ENCODE peak calls at places on chromosomes 4 and X, in eight cellular contexts. One of them, this sample, is unnamed.

GRCh38 chr4:47465008-47465407 is 1.5 kb upstream of the COMMD8 start:
- DNase-seq in CD8-positive, alpha-beta T cell: no peak
- DNase-seq in fibroblast of lung: no peak
- DNase-seq in osteoblast: no peak
- DNase-seq in ovary: no peak
- DNase-seq in psoas muscle: no peak
- DNase-seq in astrocyte: no peak
- DNase-seq in breast epithelium: no peak
- DNase-seq in this sample: no peak

GRCh38 chr4:137363496-137363895 is 168.8 kb downstream of the PCDH18 start:
- DNase-seq in fibroblast of lung: no peak
- DNase-seq in astrocyte: no peak
- DNase-seq in psoas muscle: no peak
- DNase-seq in osteoblast: no peak
- DNase-seq in CD8-positive, alpha-beta T cell: no peak
- DNase-seq in breast epithelium: no peak
- DNase-seq in ovary: no peak
- DNase-seq in this sample: no peak

GRCh38 chr4:41750158-41750623 is 1.7 kb upstream of the PHOX2B start:
- DNase-seq in CD8-positive, alpha-beta T cell: no peak
- DNase-seq in ovary: no peak
- DNase-seq in osteoblast: peak; percentile 48
- DNase-seq in breast epithelium: no peak
- DNase-seq in psoas muscle: no peak
- DNase-seq in astrocyte: no peak
- DNase-seq in fibroblast of lung: no peak
- DNase-seq in this sample: no peak

GRCh38 chrX:3362956-3363355 is 16.5 kb upstream of the MXRA5 start:
- DNase-seq in astrocyte: no peak
- DNase-seq in osteoblast: no peak
- DNase-seq in breast epithelium: peak; percentile 45
- DNase-seq in CD8-positive, alpha-beta T cell: no peak
- DNase-seq in ovary: no peak
- DNase-seq in fibroblast of lung: no peak
- DNase-seq in psoas muscle: no peak
- DNase-seq in this sample: no peak

GRCh38 chr4:57410331-57411052 is 300.3 kb upstream of the IGFBP7 start:
- DNase-seq in ovary: no peak
- DNase-seq in CD8-positive, alpha-beta T cell: no peak
- DNase-seq in breast epithelium: no peak
- DNase-seq in osteoblast: no peak
- DNase-seq in psoas muscle: no peak
- DNase-seq in fibroblast of lung: peak; percentile 18
- DNase-seq in astrocyte: no peak
- DNase-seq in this sample: no peak

GRCh38 chrX:54087661-54088060 is 43.4 kb upstream of the PHF8 start:
- DNase-seq in osteoblast: no peak
- DNase-seq in psoas muscle: no peak
- DNase-seq in breast epithelium: no peak
- DNase-seq in astrocyte: no peak
- DNase-seq in fibroblast of lung: no peak
- DNase-seq in CD8-positive, alpha-beta T cell: no peak
- DNase-seq in ovary: no peak
- DNase-seq in this sample: no peak

GRCh38 chr4:145315828-145316227 is 135.4 kb upstream of the OTUD4 start:
- DNase-seq in astrocyte: peak; percentile 68
- DNase-seq in fibroblast of lung: peak; percentile 73
- DNase-seq in ovary: no peak
- DNase-seq in breast epithelium: no peak
- DNase-seq in psoas muscle: no peak
- DNase-seq in CD8-positive, alpha-beta T cell: no peak
- DNase-seq in osteoblast: no peak
- DNase-seq in this sample: no peak

GRCh38 chr4:4422856-4423485 is 36.1 kb downstream of the NSG1 start:
- DNase-seq in astrocyte: no peak
- DNase-seq in CD8-positive, alpha-beta T cell: peak; percentile 35
- DNase-seq in ovary: no peak
- DNase-seq in psoas muscle: no peak
- DNase-seq in fibroblast of lung: no peak
- DNase-seq in osteoblast: no peak
- DNase-seq in breast epithelium: no peak
- DNase-seq in this sample: no peak

GRCh38 chrX:84340981-84341380 is 153.0 kb upstream of the RPS6KA6 start:
- DNase-seq in ovary: no peak
- DNase-seq in astrocyte: peak; percentile 53
- DNase-seq in psoas muscle: no peak
- DNase-seq in fibroblast of lung: peak; percentile 61
- DNase-seq in osteoblast: peak; percentile 47
- DNase-seq in breast epithelium: no peak
- DNase-seq in CD8-positive, alpha-beta T cell: no peak
- DNase-seq in this sample: no peak

GRCh38 chr4:76856183-76856969 is 41.6 kb downstream of the SOWAHB start:
- DNase-seq in psoas muscle: no peak
- DNase-seq in CD8-positive, alpha-beta T cell: no peak
- DNase-seq in breast epithelium: no peak
- DNase-seq in astrocyte: peak; percentile 62
- DNase-seq in ovary: no peak
- DNase-seq in fibroblast of lung: peak; percentile 71
- DNase-seq in osteoblast: peak; percentile 18
- DNase-seq in this sample: no peak

GRCh38 chrX:20143539-20143938 is 1.9 kb upstream of the EIF1AX start:
- DNase-seq in osteoblast: no peak
- DNase-seq in psoas muscle: no peak
- DNase-seq in CD8-positive, alpha-beta T cell: no peak
- DNase-seq in ovary: no peak
- DNase-seq in fibroblast of lung: no peak
- DNase-seq in astrocyte: no peak
- DNase-seq in breast epithelium: no peak
- DNase-seq in this sample: no peak

GRCh38 chrX:119758682-119759332 is 419 bp downstream of the SOWAHD start:
- DNase-seq in fibroblast of lung: no peak
- DNase-seq in astrocyte: no peak
- DNase-seq in ovary: peak; percentile 24
- DNase-seq in CD8-positive, alpha-beta T cell: peak; percentile 55
- DNase-seq in psoas muscle: peak; percentile 17
- DNase-seq in osteoblast: peak; percentile 67
- DNase-seq in breast epithelium: no peak
- DNase-seq in this sample: peak; percentile 36

GRCh38 chrX:95076449-95076848 is 1402.4 kb downstream of the FAM133A start:
- DNase-seq in CD8-positive, alpha-beta T cell: no peak
- DNase-seq in psoas muscle: no peak
- DNase-seq in breast epithelium: no peak
- DNase-seq in astrocyte: no peak
- DNase-seq in osteoblast: no peak
- DNase-seq in fibroblast of lung: peak; percentile 37
- DNase-seq in ovary: no peak
- DNase-seq in this sample: no peak

GRCh38 chr4:152640058-152640921 is 39.5 kb downstream of the TMEM154 start:
- DNase-seq in ovary: no peak
- DNase-seq in osteoblast: peak; percentile 60
- DNase-seq in fibroblast of lung: no peak
- DNase-seq in psoas muscle: no peak
- DNase-seq in CD8-positive, alpha-beta T cell: no peak
- DNase-seq in astrocyte: no peak
- DNase-seq in breast epithelium: no peak
- DNase-seq in this sample: no peak

GRCh38 chr4:37471971-37472370 is 214.2 kb downstream of the RELL1 start:
- DNase-seq in osteoblast: no peak
- DNase-seq in CD8-positive, alpha-beta T cell: no peak
- DNase-seq in breast epithelium: peak; percentile 53
- DNase-seq in fibroblast of lung: no peak
- DNase-seq in astrocyte: no peak
- DNase-seq in psoas muscle: no peak
- DNase-seq in ovary: no peak
- DNase-seq in this sample: no peak

GRCh38 chr4:128516568-128516967 is 229.0 kb upstream of the PGRMC2 start:
- DNase-seq in ovary: no peak
- DNase-seq in breast epithelium: no peak
- DNase-seq in psoas muscle: no peak
- DNase-seq in fibroblast of lung: peak; percentile 72
- DNase-seq in astrocyte: peak; percentile 71
- DNase-seq in osteoblast: no peak
- DNase-seq in CD8-positive, alpha-beta T cell: no peak
- DNase-seq in this sample: no peak

GRCh38 chr4:86092684-86093083 is 267.2 kb downstream of the MAPK10 start:
- DNase-seq in astrocyte: peak; percentile 84
- DNase-seq in fibroblast of lung: peak; percentile 87
- DNase-seq in breast epithelium: no peak
- DNase-seq in CD8-positive, alpha-beta T cell: no peak
- DNase-seq in ovary: no peak
- DNase-seq in psoas muscle: no peak
- DNase-seq in osteoblast: peak; percentile 46
- DNase-seq in this sample: no peak

GRCh38 chr4:182862921-182863320 is 54.3 kb downstream of the DCTD start:
- DNase-seq in breast epithelium: no peak
- DNase-seq in fibroblast of lung: no peak
- DNase-seq in osteoblast: no peak
- DNase-seq in astrocyte: no peak
- DNase-seq in psoas muscle: no peak
- DNase-seq in CD8-positive, alpha-beta T cell: no peak
- DNase-seq in ovary: no peak
- DNase-seq in this sample: no peak

GRCh38 chr4:164731827-164732474 is 22.0 kb upstream of the SMIM31 start:
- DNase-seq in breast epithelium: no peak
- DNase-seq in fibroblast of lung: peak; percentile 23
- DNase-seq in psoas muscle: no peak
- DNase-seq in ovary: no peak
- DNase-seq in astrocyte: peak; percentile 10
- DNase-seq in osteoblast: peak; percentile 64
- DNase-seq in CD8-positive, alpha-beta T cell: peak; percentile 52
- DNase-seq in this sample: peak; percentile 14

GRCh38 chr4:6824772-6825402 is 42.4 kb downstream of the KIAA0232 start:
- DNase-seq in osteoblast: peak; percentile 75
- DNase-seq in ovary: no peak
- DNase-seq in psoas muscle: no peak
- DNase-seq in fibroblast of lung: peak; percentile 18
- DNase-seq in astrocyte: no peak
- DNase-seq in CD8-positive, alpha-beta T cell: no peak
- DNase-seq in breast epithelium: no peak
- DNase-seq in this sample: no peak

GRCh38 chr4:6825403-6825802 is 42.9 kb downstream of the KIAA0232 start:
- DNase-seq in astrocyte: no peak
- DNase-seq in ovary: no peak
- DNase-seq in fibroblast of lung: no peak
- DNase-seq in osteoblast: no peak
- DNase-seq in CD8-positive, alpha-beta T cell: no peak
- DNase-seq in breast epithelium: no peak
- DNase-seq in psoas muscle: no peak
- DNase-seq in this sample: no peak

GRCh38 chr4:6819295-6819694 is 36.8 kb downstream of the KIAA0232 start:
- DNase-seq in ovary: no peak
- DNase-seq in fibroblast of lung: peak; percentile 23
- DNase-seq in osteoblast: no peak
- DNase-seq in breast epithelium: no peak
- DNase-seq in astrocyte: no peak
- DNase-seq in psoas muscle: no peak
- DNase-seq in CD8-positive, alpha-beta T cell: no peak
- DNase-seq in this sample: no peak

GRCh38 chr4:6824071-6824470 is 41.5 kb downstream of the KIAA0232 start:
- DNase-seq in CD8-positive, alpha-beta T cell: no peak
- DNase-seq in osteoblast: peak; percentile 73
- DNase-seq in fibroblast of lung: peak; percentile 60
- DNase-seq in psoas muscle: no peak
- DNase-seq in astrocyte: peak; percentile 39
- DNase-seq in breast epithelium: no peak
- DNase-seq in ovary: no peak
- DNase-seq in this sample: no peak

DNA sequence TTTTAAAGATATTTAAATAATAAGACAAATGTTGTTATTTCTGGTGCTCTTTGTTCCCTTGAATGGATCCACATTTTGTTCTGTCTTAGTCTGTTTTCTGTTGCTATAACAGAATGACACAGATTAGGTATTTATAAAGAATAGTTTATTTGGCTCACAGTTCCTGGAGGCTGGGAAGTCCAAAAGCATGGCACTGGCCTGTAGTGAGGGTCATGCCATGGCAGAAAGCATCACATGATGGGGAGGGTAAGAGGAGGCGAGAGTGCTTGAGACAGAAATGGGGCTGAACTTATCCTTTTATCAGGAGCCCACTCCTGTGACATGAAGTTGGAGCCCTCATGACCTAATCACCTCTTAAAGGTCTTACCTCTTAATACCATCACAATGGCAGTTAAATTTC is 38.2 kb downstream of the KIAA0232 start:
- DNase-seq in fibroblast of lung: no peak
- DNase-seq in ovary: no peak
- DNase-seq in astrocyte: no peak
- DNase-seq in osteoblast: no peak
- DNase-seq in breast epithelium: no peak
- DNase-seq in CD8-positive, alpha-beta T cell: no peak
- DNase-seq in psoas muscle: no peak
- DNase-seq in this sample: no peak
- H3K9me3 ChIP-seq in fibroblast of lung: no peaks in the 10 kb centered on the region
- H3K9me3 ChIP-seq in ovary: no peaks in the 10 kb centered on the region
- H3K9me3 ChIP-seq in astrocyte: peaks cover 3% of the 10 kb centered on the region
- H3K9me3 ChIP-seq in osteoblast: no peaks in the 10 kb centered on the region
- H3K9me3 ChIP-seq in breast epithelium: no peaks in the 10 kb centered on the region
- H3K9me3 ChIP-seq in CD8-positive, alpha-beta T cell: no peaks in the 10 kb centered on the region
- H3K9me3 ChIP-seq in psoas muscle: peaks cover 31% of the 10 kb centered on the region
- H3K9me3 ChIP-seq in this sample: peaks cover 3% of the 10 kb centered on the region

DNA sequence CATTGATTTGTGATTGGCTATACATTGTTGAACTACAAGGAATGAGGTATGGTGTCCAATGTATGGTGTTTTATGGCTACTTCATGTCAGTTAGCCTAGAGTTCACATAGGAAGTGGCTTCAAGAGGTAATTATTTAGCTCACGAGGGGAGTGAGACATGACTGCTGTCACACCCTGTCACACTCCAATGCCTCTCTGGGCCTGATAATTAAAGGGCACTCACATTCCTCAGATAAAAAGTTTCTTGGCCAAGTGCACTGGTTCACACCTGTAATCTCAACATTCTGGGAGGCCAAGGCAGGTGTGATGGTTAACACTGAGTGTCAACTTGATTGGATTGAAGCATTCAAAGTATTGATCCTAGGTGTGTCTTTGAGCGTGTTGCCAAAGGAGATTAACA is 65.0 kb upstream of the DDX60 start:
- DNase-seq in breast epithelium: no peak
- DNase-seq in CD8-positive, alpha-beta T cell: no peak
- DNase-seq in astrocyte: no peak
- DNase-seq in fibroblast of lung: no peak
- DNase-seq in osteoblast: no peak
- DNase-seq in ovary: no peak
- DNase-seq in psoas muscle: no peak
- DNase-seq in this sample: no peak
- H3K9me3 ChIP-seq in breast epithelium: no peaks in the 10 kb centered on the region
- H3K9me3 ChIP-seq in CD8-positive, alpha-beta T cell: no peaks in the 10 kb centered on the region
- H3K9me3 ChIP-seq in astrocyte: no peaks in the 10 kb centered on the region
- H3K9me3 ChIP-seq in fibroblast of lung: no peaks in the 10 kb centered on the region
- H3K9me3 ChIP-seq in osteoblast: no peaks in the 10 kb centered on the region
- H3K9me3 ChIP-seq in ovary: no peaks in the 10 kb centered on the region
- H3K9me3 ChIP-seq in psoas muscle: no peaks in the 10 kb centered on the region
- H3K9me3 ChIP-seq in this sample: no peaks in the 10 kb centered on the region

GRCh38 chr4:14620567-14621138 is 381.6 kb upstream of the CPEB2 start:
- DNase-seq in astrocyte: no peak
- DNase-seq in CD8-positive, alpha-beta T cell: no peak
- DNase-seq in ovary: no peak
- DNase-seq in fibroblast of lung: no peak
- DNase-seq in psoas muscle: no peak
- DNase-seq in breast epithelium: no peak
- DNase-seq in osteoblast: no peak
- DNase-seq in this sample: no peak
- H3K9me3 ChIP-seq in astrocyte: no peaks in the 10 kb centered on the region
- H3K9me3 ChIP-seq in CD8-positive, alpha-beta T cell: no peaks in the 10 kb centered on the region
- H3K9me3 ChIP-seq in ovary: no peaks in the 10 kb centered on the region
- H3K9me3 ChIP-seq in fibroblast of lung: no peaks in the 10 kb centered on the region
- H3K9me3 ChIP-seq in psoas muscle: no peaks in the 10 kb centered on the region
- H3K9me3 ChIP-seq in breast epithelium: no peaks in the 10 kb centered on the region
- H3K9me3 ChIP-seq in osteoblast: no peaks in the 10 kb centered on the region
- H3K9me3 ChIP-seq in this sample: no peaks in the 10 kb centered on the region

GRCh38 chrX:18668059-18668458 is 3.8 kb downstream of the RS1 start:
- DNase-seq in ovary: no peak
- DNase-seq in psoas muscle: no peak
- DNase-seq in breast epithelium: no peak
- DNase-seq in fibroblast of lung: no peak
- DNase-seq in astrocyte: no peak
- DNase-seq in osteoblast: no peak
- DNase-seq in CD8-positive, alpha-beta T cell: no peak
- DNase-seq in this sample: no peak
- H3K9me3 ChIP-seq in ovary: no peaks in the 10 kb centered on the region
- H3K9me3 ChIP-seq in psoas muscle: no peaks in the 10 kb centered on the region
- H3K9me3 ChIP-seq in breast epithelium: no peaks in the 10 kb centered on the region
- H3K9me3 ChIP-seq in fibroblast of lung: no peaks in the 10 kb centered on the region
- H3K9me3 ChIP-seq in astrocyte: no peaks in the 10 kb centered on the region
- H3K9me3 ChIP-seq in osteoblast: no peaks in the 10 kb centered on the region
- H3K9me3 ChIP-seq in CD8-positive, alpha-beta T cell: no peaks in the 10 kb centered on the region
- H3K9me3 ChIP-seq in this sample: no peaks in the 10 kb centered on the region